ENCODE peak calls at places on chromosomes 2 and 18, in four cellular contexts. One of them, this sample, is unnamed.

GRCh38 chr2:233418761-233419625 is 64.7 kb downstream of the DGKD start:
- DNase-seq in gastrocnemius medialis: peak; percentile 92
- DNase-seq in BE2C: no peak
- DNase-seq in neuronal stem cell: no peak
- DNase-seq in this sample: peak; percentile 53

GRCh38 chr18:77074431-77074830 is 58.2 kb downstream of the MBP start:
- DNase-seq in gastrocnemius medialis: no peak
- DNase-seq in BE2C: no peak
- DNase-seq in neuronal stem cell: no peak
- DNase-seq in this sample: no peak

GRCh38 chr2:240927390-240927781 is 21.2 kb downstream of the CROCC2 start:
- DNase-seq in gastrocnemius medialis: no peak
- DNase-seq in BE2C: no peak
- DNase-seq in neuronal stem cell: no peak
- DNase-seq in this sample: no peak

GRCh38 chr2:161710131-161710915 is 86.1 kb downstream of the SLC4A10 start:
- DNase-seq in gastrocnemius medialis: no peak
- DNase-seq in BE2C: no peak
- DNase-seq in neuronal stem cell: no peak
- DNase-seq in this sample: peak; percentile 11

GRCh38 chr18:70280007-70280925 is 8.6 kb upstream of the SOCS6 start:
- DNase-seq in gastrocnemius medialis: peak; percentile 50
- DNase-seq in BE2C: no peak
- DNase-seq in neuronal stem cell: no peak
- DNase-seq in this sample: no peak

GRCh38 chr2:10297950-10298349 is 4.8 kb upstream of the HPCAL1 start:
- DNase-seq in gastrocnemius medialis: peak; percentile 57
- DNase-seq in BE2C: peak; percentile 81
- DNase-seq in neuronal stem cell: no peak
- DNase-seq in this sample: peak; percentile 84

GRCh38 chr18:53567935-53568574 is 656.4 kb downstream of the MBD2 start:
- DNase-seq in gastrocnemius medialis: no peak
- DNase-seq in BE2C: peak; percentile 1
- DNase-seq in neuronal stem cell: peak; percentile 26
- DNase-seq in this sample: peak; percentile 56

GRCh38 chr2:168465594-168465993 is 9.5 kb downstream of the CERS6 start:
- DNase-seq in gastrocnemius medialis: no peak
- DNase-seq in BE2C: no peak
- DNase-seq in neuronal stem cell: no peak
- DNase-seq in this sample: no peak

GRCh38 chr2:187586091-187586632 is 31.9 kb upstream of the TFPI start:
- DNase-seq in gastrocnemius medialis: no peak
- DNase-seq in BE2C: no peak
- DNase-seq in neuronal stem cell: no peak
- DNase-seq in this sample: peak; percentile 91

GRCh38 chr2:180739070-180739469 is 241.3 kb upstream of the UBE2E3 start:
- DNase-seq in gastrocnemius medialis: peak; percentile 39
- DNase-seq in BE2C: no peak
- DNase-seq in neuronal stem cell: no peak
- DNase-seq in this sample: no peak

GRCh38 chr2:237171396-237171795 is 85.7 kb downstream of the COPS8 start:
- DNase-seq in gastrocnemius medialis: peak; percentile 43
- DNase-seq in BE2C: no peak
- DNase-seq in neuronal stem cell: no peak
- DNase-seq in this sample: peak; percentile 98

GRCh38 chr18:22828171-22828570 is 105.0 kb upstream of the RBBP8 start:
- DNase-seq in gastrocnemius medialis: no peak
- DNase-seq in BE2C: no peak
- DNase-seq in neuronal stem cell: no peak
- DNase-seq in this sample: no peak

GRCh38 chr2:192585418-192585817 is 390.7 kb upstream of the TMEFF2 start:
- DNase-seq in gastrocnemius medialis: no peak
- DNase-seq in BE2C: no peak
- DNase-seq in neuronal stem cell: no peak
- DNase-seq in this sample: no peak

GRCh38 chr18:22417496-22418188 is at the start of gene CTAGE1:
- DNase-seq in gastrocnemius medialis: no peak
- DNase-seq in BE2C: no peak
- DNase-seq in neuronal stem cell: no peak
- DNase-seq in this sample: peak; percentile 36

GRCh38 chr2:68280316-68280715 is 28.0 kb upstream of the PPP3R1 start:
- DNase-seq in gastrocnemius medialis: no peak
- DNase-seq in BE2C: no peak
- DNase-seq in neuronal stem cell: no peak
- DNase-seq in this sample: no peak

GRCh38 chr2:118835739-118836410 is 11.6 kb downstream of the EN1 start:
- DNase-seq in gastrocnemius medialis: peak; percentile 77
- DNase-seq in BE2C: no peak
- DNase-seq in neuronal stem cell: peak; percentile 33
- DNase-seq in this sample: no peak

GRCh38 chr2:169480079-169480465 is 778 bp downstream of the BBS5 start:
- DNase-seq in gastrocnemius medialis: no peak
- DNase-seq in BE2C: no peak
- DNase-seq in neuronal stem cell: no peak
- DNase-seq in this sample: peak; percentile 19
- H3K4me3 ChIP-seq in gastrocnemius medialis: peak overlapping the region; percentile 80
- H3K4me3 ChIP-seq in BE2C: peak overlapping the region; percentile 68
- H3K4me3 ChIP-seq in neuronal stem cell: peak overlapping the region; percentile 84
- H3K4me3 ChIP-seq in this sample: peak overlapping the region; percentile 88

GRCh38 chr2:131646669-131647297 is 119.1 kb downstream of the CCDC74A start:
- DNase-seq in gastrocnemius medialis: no peak
- DNase-seq in BE2C: no peak
- DNase-seq in neuronal stem cell: no peak
- DNase-seq in this sample: no peak
- H3K4me3 ChIP-seq in gastrocnemius medialis: peak overlapping the region; percentile 24
- H3K4me3 ChIP-seq in BE2C: no peak overlapping the region
- H3K4me3 ChIP-seq in neuronal stem cell: no peak overlapping the region
- H3K4me3 ChIP-seq in this sample: peak overlapping the region; percentile 26

GRCh38 chr18:36493349-36494281 is 196.1 kb downstream of the FHOD3 start:
- DNase-seq in gastrocnemius medialis: peak; percentile 85
- DNase-seq in BE2C: no peak
- DNase-seq in neuronal stem cell: no peak
- DNase-seq in this sample: peak; percentile 21
- H3K4me3 ChIP-seq in gastrocnemius medialis: peak overlapping the region; percentile 38
- H3K4me3 ChIP-seq in BE2C: no peak overlapping the region
- H3K4me3 ChIP-seq in neuronal stem cell: no peak overlapping the region
- H3K4me3 ChIP-seq in this sample: no peak overlapping the region

GRCh38 chr2:221106241-221106640 is 465.9 kb downstream of the EPHA4 start:
- DNase-seq in gastrocnemius medialis: no peak
- DNase-seq in BE2C: no peak
- DNase-seq in neuronal stem cell: no peak
- DNase-seq in this sample: no peak

GRCh38 chr2:221111739-221112138 is 460.4 kb downstream of the EPHA4 start:
- DNase-seq in gastrocnemius medialis: no peak
- DNase-seq in BE2C: no peak
- DNase-seq in neuronal stem cell: no peak
- DNase-seq in this sample: no peak

GRCh38 chr2:221104391-221104811 is 467.7 kb downstream of the EPHA4 start:
- DNase-seq in gastrocnemius medialis: peak; percentile 49
- DNase-seq in BE2C: no peak
- DNase-seq in neuronal stem cell: no peak
- DNase-seq in this sample: no peak

GRCh38 chr2:221107424-221107823 is 464.7 kb downstream of the EPHA4 start:
- DNase-seq in gastrocnemius medialis: no peak
- DNase-seq in BE2C: no peak
- DNase-seq in neuronal stem cell: no peak
- DNase-seq in this sample: no peak

DNA sequence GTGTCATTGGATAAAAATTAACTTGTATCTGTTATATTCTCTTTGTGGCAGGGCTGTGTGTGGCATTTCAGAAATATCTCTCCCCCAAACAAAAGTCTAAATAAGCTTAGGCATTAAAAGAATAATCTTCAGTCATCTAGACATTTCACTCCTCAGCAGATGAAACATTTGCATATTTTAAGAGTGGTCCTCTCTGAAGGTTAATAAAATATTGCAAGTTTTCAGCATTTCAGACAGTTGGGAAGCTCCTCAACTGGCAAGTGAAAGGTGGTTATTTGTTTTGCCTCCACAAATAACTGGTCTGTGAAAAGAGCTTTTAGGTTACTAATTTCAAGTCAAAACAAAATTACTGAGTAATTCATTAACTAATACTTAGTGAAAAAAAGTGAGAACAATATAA is 462.6 kb downstream of the EPHA4 start:
- DNase-seq in gastrocnemius medialis: no peak
- DNase-seq in BE2C: no peak
- DNase-seq in neuronal stem cell: no peak
- DNase-seq in this sample: no peak
- H3K4me3 ChIP-seq in gastrocnemius medialis: no peak overlapping the region
- H3K4me3 ChIP-seq in BE2C: no peak overlapping the region
- H3K4me3 ChIP-seq in neuronal stem cell: no peak overlapping the region
- H3K4me3 ChIP-seq in this sample: no peak overlapping the region